ENCODE peak calls at places on chromosomes 2 and 18, in five cellular contexts. L is body of pancreas, M is pancreas, C is upper lobe of right lung, I is DND-41. V is an unnamed sample.

GRCh38 chr2:38129410-38129809 is 53.5 kb upstream of the CYP1B1 start:
- DNase-seq in L (no peak), M (no peak), C (no peak), I (no peak), V (no peak)

GRCh38 chr2:200637886-200638285 is 52.1 kb downstream of the AOX1 start:
- DNase-seq in L (no peak), M (no peak), C (no peak), I (no peak), V (no peak)

GRCh38 chr2:23324281-23324680 is 60.7 kb upstream of the KLHL29 start:
- DNase-seq in L (no peak), M (no peak), C (no peak), I (no peak), V (no peak)

GRCh38 chr2:74181739-74182138 is 3.1 kb upstream of the MOB1A start:
- DNase-seq in L (peak; percentile 75), M (no peak), C (no peak), I (no peak), V (peak; percentile 40)

GRCh38 chr2:224938670-224939309 is 103.5 kb downstream of the DOCK10 start:
- DNase-seq in L (no peak), M (no peak), C (no peak), I (no peak), V (no peak)

GRCh38 chr2:65366595-65367125 is 65.7 kb downstream of the SPRED2 start:
- DNase-seq in L (peak; percentile 33), M (no peak), C (no peak), I (no peak), V (peak; percentile 68)

GRCh38 chr2:53787255-53787910 is 539 bp downstream of the ERLEC1 start:
- DNase-seq in L (no peak), M (no peak), C (no peak), I (no peak), V (no peak)

GRCh38 chr2:134029478-134029877 is 224.4 kb upstream of the MGAT5 start:
- DNase-seq in L (no peak), M (no peak), C (no peak), I (no peak), V (no peak)

GRCh38 chr2:70095833-70096670 is 8.8 kb downstream of the PCBP1 start:
- DNase-seq in L (no peak), M (no peak), C (no peak), I (no peak), V (no peak)

GRCh38 chr2:182616471-182617393 is 99.3 kb upstream of the DNAJC10 start:
- DNase-seq in L (no peak), M (no peak), C (no peak), I (no peak), V (no peak)

DNA sequence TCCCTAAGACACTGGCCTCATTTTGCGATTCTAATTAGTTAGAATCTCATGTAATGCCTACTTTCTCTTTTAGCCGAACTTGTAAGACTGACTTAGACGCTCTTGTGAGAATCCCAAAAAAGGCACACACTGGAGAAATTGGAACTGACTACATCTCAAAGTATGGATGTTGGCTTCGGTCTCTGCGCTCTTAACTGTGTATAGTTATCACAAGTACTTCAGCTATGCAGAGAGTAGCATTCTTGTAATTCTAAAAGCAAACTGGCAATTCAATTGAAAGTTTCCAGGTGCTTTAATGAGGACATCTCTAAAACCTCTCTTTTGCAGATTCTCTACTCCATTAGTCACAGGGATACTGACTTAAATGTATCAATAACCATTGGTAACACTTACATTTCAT is 567.9 kb downstream of the DCC start:
- DNase-seq in L (no peak), M (no peak), C (no peak), I (no peak), V (no peak)
- H3K4me3 ChIP-seq in L (no peak overlapping the region), M (no peak overlapping the region), C (no peak overlapping the region), I (no peak overlapping the region), V (no peak overlapping the region)

GRCh38 chr2:127097841-127098651 is 8.9 kb downstream of the BIN1 start:
- DNase-seq in L (no peak), M (no peak), C (peak; percentile 53), I (no peak), V (no peak)

GRCh38 chr2:127095784-127096183 is 11.2 kb downstream of the BIN1 start:
- DNase-seq in L (no peak), M (no peak), C (no peak), I (no peak), V (no peak)

GRCh38 chr2:127096280-127096679 is 10.7 kb downstream of the BIN1 start:
- DNase-seq in L (no peak), M (no peak), C (no peak), I (no peak), V (no peak)

GRCh38 chr2:127097471-127097765 is 9.5 kb downstream of the BIN1 start:
- DNase-seq in L (no peak), M (no peak), C (peak; percentile 46), I (no peak), V (no peak)

GRCh38 chr2:127096718-127097470 is 10.1 kb downstream of the BIN1 start:
- DNase-seq in L (no peak), M (no peak), C (peak; percentile 52), I (no peak), V (no peak)
- H3K4me1 ChIP-seq in L (peaks cover 28% of the 10 kb centered on the region), M (peaks cover 8% of the 10 kb centered on the region), C (peaks cover 14% of the 10 kb centered on the region), I (no peaks in the 10 kb centered on the region), V (no peaks in the 10 kb centered on the region)

DNA sequence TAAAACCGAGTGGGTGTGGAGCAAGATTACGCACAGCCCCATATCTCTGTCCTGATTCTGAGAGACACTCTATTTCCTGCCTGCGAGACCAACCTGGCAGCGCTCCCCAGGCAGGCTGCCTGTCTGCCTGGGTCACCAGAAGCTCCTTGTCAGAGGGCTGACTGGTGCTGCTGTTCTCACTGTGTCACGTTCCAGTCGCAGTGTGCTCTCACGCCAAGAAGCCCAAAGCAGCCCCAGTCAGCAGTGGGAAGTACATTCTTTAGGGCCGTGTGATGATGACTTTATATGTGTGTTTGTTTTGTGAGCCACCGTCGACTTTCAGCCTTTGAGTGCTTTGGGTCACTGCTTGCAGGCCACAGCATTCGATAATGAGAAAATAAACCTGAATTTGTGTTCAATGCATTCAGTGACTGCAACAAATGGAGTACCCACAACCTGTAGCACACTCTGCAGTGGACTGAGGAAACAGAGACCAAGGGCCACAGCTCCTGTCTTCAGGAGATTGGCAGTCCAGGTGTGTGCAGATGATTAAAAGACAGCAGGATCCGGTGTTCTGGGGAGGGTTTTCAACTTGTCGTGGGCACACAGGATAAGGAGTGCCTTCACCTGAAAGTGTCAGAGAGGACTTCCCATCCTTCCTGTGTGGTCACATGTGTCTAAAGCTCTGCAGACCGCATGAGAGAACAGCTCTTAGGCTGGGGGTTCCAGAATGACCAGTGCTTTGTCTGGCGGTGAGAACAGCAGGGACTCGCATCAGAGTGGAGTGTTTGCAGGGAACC is 4.8 kb downstream of the TNFRSF11A start:
- DNase-seq in L (peak; percentile 62), M (peak; percentile 43), C (no peak), I (no peak), V (no peak)
- H3K27me3 ChIP-seq in L (no peaks in the 10 kb centered on the region), M (no peaks in the 10 kb centered on the region), C (peaks cover 45% of the 10 kb centered on the region), I (peaks cover 9% of the 10 kb centered on the region), V (no peaks in the 10 kb centered on the region)

GRCh38 chr2:231197741-231198290 is 615 bp upstream of the ARMC9 start:
- DNase-seq in L (no peak), M (no peak), C (no peak), I (no peak), V (no peak)
- H3K4me3 ChIP-seq in L (peak overlapping the region; percentile 66), M (peak overlapping the region; percentile 97), C (peak overlapping the region; percentile 87), I (peak overlapping the region; percentile 97), V (peak overlapping the region; percentile 77)

GRCh38 chr2:112674229-112674628 is 28.5 kb downstream of the SLC20A1 start:
- DNase-seq in L (peak; percentile 74), M (no peak), C (peak; percentile 80), I (no peak), V (no peak)

GRCh38 chr2:112670521-112671022 is 24.8 kb downstream of the SLC20A1 start:
- DNase-seq in L (no peak), M (no peak), C (no peak), I (no peak), V (no peak)

GRCh38 chr2:112669667-112670066 is 23.9 kb downstream of the SLC20A1 start:
- DNase-seq in L (no peak), M (no peak), C (no peak), I (no peak), V (no peak)

GRCh38 chr2:112673008-112673407 is 27.3 kb downstream of the SLC20A1 start:
- DNase-seq in L (no peak), M (no peak), C (no peak), I (no peak), V (no peak)
- H3K4me1 ChIP-seq in L (no peaks in the 10 kb centered on the region), M (no peaks in the 10 kb centered on the region), C (peaks cover 6% of the 10 kb centered on the region), I (no peaks in the 10 kb centered on the region), V (no peaks in the 10 kb centered on the region)

DNA sequence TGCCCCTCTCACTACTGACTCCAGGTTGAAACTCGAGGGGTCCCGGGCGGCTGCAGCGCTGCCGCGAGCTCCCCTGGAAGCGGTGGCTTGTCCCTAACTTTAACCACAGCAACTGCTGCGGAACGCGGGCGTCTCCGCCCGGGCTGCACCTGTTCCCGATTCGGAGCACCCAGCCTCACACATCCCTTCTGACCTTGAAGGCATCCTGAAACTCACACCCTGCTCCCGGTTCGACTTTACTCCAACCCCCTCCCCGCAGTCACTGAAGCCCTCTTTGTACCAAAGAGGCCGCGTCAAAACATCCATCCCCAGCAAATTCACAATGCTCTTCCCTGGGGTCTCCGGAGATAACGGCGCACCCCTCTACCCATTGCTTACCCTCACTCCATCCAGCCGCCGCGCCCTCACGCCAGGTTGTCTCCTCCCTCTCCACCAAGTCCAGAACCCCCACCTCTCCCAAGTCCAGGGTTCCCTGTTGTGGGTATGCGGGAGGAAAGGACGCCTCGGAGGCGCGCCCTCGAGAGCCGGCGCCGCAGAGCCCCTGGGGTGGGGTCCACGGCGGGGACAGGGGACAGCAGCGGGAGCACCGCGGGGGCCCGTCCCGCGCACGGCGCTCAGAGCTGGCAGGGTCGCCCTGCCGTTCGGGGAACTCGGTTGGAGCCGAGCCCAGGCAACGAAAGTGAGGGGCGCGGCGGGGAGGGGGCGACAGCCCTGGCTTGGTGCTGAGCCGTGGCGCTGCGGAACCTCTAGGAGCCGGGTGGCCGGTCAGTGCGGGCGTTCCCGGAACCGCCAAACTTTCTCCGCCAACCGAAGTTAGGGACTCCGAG is 938 bp downstream of the MYO5B start:
- DNase-seq in L (peak; percentile 11), M (peak; percentile 62), C (peak; percentile 67), I (no peak), V (no peak)
- H3K27me3 ChIP-seq in L (no peaks in the 10 kb centered on the region), M (no peaks in the 10 kb centered on the region), C (peaks cover 37% of the 10 kb centered on the region), I (peaks cover 3% of the 10 kb centered on the region), V (peaks cover 2% of the 10 kb centered on the region)

GRCh38 chr2:8692783-8693768 is 11.2 kb downstream of the ID2 start:
- DNase-seq in L (no peak), M (peak; percentile 55), C (no peak), I (no peak), V (peak; percentile 70)
- H3K4me3 ChIP-seq in L (no peak overlapping the region), M (peak overlapping the region; percentile 31), C (no peak overlapping the region), I (no peak overlapping the region), V (no peak overlapping the region)